ENCODE peak calls at places on chromosome 6, in four cellular contexts. One of them, this sample, is unnamed. For H3K27me3, the result is how much of the 10 kb centered on the place peaks cover.

GRCh38 chr6:109308018-109308492 is 74.2 kb downstream of the CD164 start:
- DNase-seq in endothelial cell of umbilical vein: no peak
- DNase-seq in right lobe of liver: peak
- DNase-seq in cardiac muscle cell: no peak
- DNase-seq in this sample: peak

GRCh38 chr6:3825331-3825831 is 23.8 kb upstream of the FAM50B start:
- DNase-seq in endothelial cell of umbilical vein: peak
- DNase-seq in right lobe of liver: peak
- DNase-seq in cardiac muscle cell: no peak
- DNase-seq in this sample: peak

GRCh38 chr6:143410859-143411270 is 39.6 kb downstream of the ADAT2 start:
- DNase-seq in endothelial cell of umbilical vein: peak
- DNase-seq in right lobe of liver: no peak
- DNase-seq in cardiac muscle cell: no peak
- DNase-seq in this sample: no peak

GRCh38 chr6:124990988-124991387 is 28.8 kb downstream of the RNF217 start:
- DNase-seq in endothelial cell of umbilical vein: no peak
- DNase-seq in right lobe of liver: no peak
- DNase-seq in cardiac muscle cell: no peak
- DNase-seq in this sample: no peak

GRCh38 chr6:131660195-131660594 is 23.1 kb downstream of the ENPP3 start:
- DNase-seq in endothelial cell of umbilical vein: peak
- DNase-seq in right lobe of liver: no peak
- DNase-seq in cardiac muscle cell: no peak
- DNase-seq in this sample: no peak

GRCh38 chr6:47787620-47788497 is 6.0 kb downstream of the OPN5 start:
- DNase-seq in endothelial cell of umbilical vein: peak
- DNase-seq in right lobe of liver: peak
- DNase-seq in cardiac muscle cell: peak
- DNase-seq in this sample: peak

GRCh38 chr6:159467473-159468041 is 225.5 kb downstream of the SOD2 start:
- DNase-seq in endothelial cell of umbilical vein: no peak
- DNase-seq in right lobe of liver: no peak
- DNase-seq in cardiac muscle cell: no peak
- DNase-seq in this sample: no peak

GRCh38 chr6:149128489-149129145 is 188.9 kb upstream of the TAB2 start:
- DNase-seq in endothelial cell of umbilical vein: peak
- DNase-seq in right lobe of liver: no peak
- DNase-seq in cardiac muscle cell: no peak
- DNase-seq in this sample: no peak

GRCh38 chr6:144007779-144008500 is at the start of gene PLAGL1:
- DNase-seq in endothelial cell of umbilical vein: peak
- DNase-seq in right lobe of liver: peak
- DNase-seq in cardiac muscle cell: peak
- DNase-seq in this sample: peak

GRCh38 chr6:73738367-73739028 is 42.5 kb downstream of the CD109 start:
- DNase-seq in endothelial cell of umbilical vein: peak
- DNase-seq in right lobe of liver: no peak
- DNase-seq in cardiac muscle cell: no peak
- DNase-seq in this sample: no peak

GRCh38 chr6:169724554-169725269 is 412 bp upstream of the PHF10 start:
- DNase-seq in endothelial cell of umbilical vein: no peak
- DNase-seq in right lobe of liver: peak
- DNase-seq in cardiac muscle cell: peak
- DNase-seq in this sample: peak

GRCh38 chr6:159788276-159788675 is 1.1 kb downstream of the TCP1 start:
- DNase-seq in endothelial cell of umbilical vein: no peak
- DNase-seq in right lobe of liver: no peak
- DNase-seq in cardiac muscle cell: no peak
- DNase-seq in this sample: no peak

GRCh38 chr6:10355115-10355702 is 59.7 kb downstream of the TFAP2A start:
- DNase-seq in endothelial cell of umbilical vein: no peak
- DNase-seq in right lobe of liver: no peak
- DNase-seq in cardiac muscle cell: no peak
- DNase-seq in this sample: no peak

GRCh38 chr6:75201901-75202672 is 3.8 kb downstream of the COL12A1 start:
- DNase-seq in endothelial cell of umbilical vein: peak
- DNase-seq in right lobe of liver: no peak
- DNase-seq in cardiac muscle cell: peak
- DNase-seq in this sample: peak

GRCh38 chr6:158672726-158673125 is 22.9 kb downstream of the SYTL3 start:
- DNase-seq in endothelial cell of umbilical vein: no peak
- DNase-seq in right lobe of liver: no peak
- DNase-seq in cardiac muscle cell: no peak
- DNase-seq in this sample: no peak

GRCh38 chr6:35360349-35361138 is 18.2 kb downstream of the PPARD start:
- DNase-seq in endothelial cell of umbilical vein: no peak
- DNase-seq in right lobe of liver: peak
- DNase-seq in cardiac muscle cell: no peak
- DNase-seq in this sample: peak

GRCh38 chr6:12075067-12075563 is 63.0 kb downstream of the HIVEP1 start:
- DNase-seq in endothelial cell of umbilical vein: peak
- DNase-seq in right lobe of liver: no peak
- DNase-seq in cardiac muscle cell: peak
- DNase-seq in this sample: no peak

GRCh38 chr6:157665172-157665571 is 157.9 kb upstream of the SNX9 start:
- DNase-seq in endothelial cell of umbilical vein: no peak
- DNase-seq in right lobe of liver: no peak
- DNase-seq in cardiac muscle cell: no peak
- DNase-seq in this sample: no peak

GRCh38 chr6:157811476-157812173 is 11.4 kb upstream of the SNX9 start:
- DNase-seq in endothelial cell of umbilical vein: peak
- DNase-seq in right lobe of liver: no peak
- DNase-seq in cardiac muscle cell: no peak
- DNase-seq in this sample: no peak

GRCh38 chr6:138421608-138422007 is 17.6 kb downstream of the HEBP2 start:
- DNase-seq in endothelial cell of umbilical vein: no peak
- DNase-seq in right lobe of liver: peak
- DNase-seq in cardiac muscle cell: no peak
- DNase-seq in this sample: no peak

GRCh38 chr6:42714098-42714761 is 8.2 kb downstream of the PRPH2 start:
- DNase-seq in endothelial cell of umbilical vein: peak
- DNase-seq in right lobe of liver: no peak
- DNase-seq in cardiac muscle cell: no peak
- DNase-seq in this sample: no peak

GRCh38 chr6:109202409-109203264 is 107.3 kb downstream of the CEP57L1 start:
- DNase-seq in endothelial cell of umbilical vein: no peak
- DNase-seq in right lobe of liver: no peak
- DNase-seq in cardiac muscle cell: no peak
- DNase-seq in this sample: no peak

GRCh38 chr6:145151624-145152023 is 583.7 kb downstream of the EPM2A start:
- DNase-seq in endothelial cell of umbilical vein: no peak
- DNase-seq in right lobe of liver: no peak
- DNase-seq in cardiac muscle cell: no peak
- DNase-seq in this sample: no peak

GRCh38 chr6:134245041-134245440 is 72.9 kb downstream of the SGK1 start:
- DNase-seq in endothelial cell of umbilical vein: no peak
- DNase-seq in right lobe of liver: no peak
- DNase-seq in cardiac muscle cell: no peak
- DNase-seq in this sample: no peak

GRCh38 chr6:170147056-170147787 is 143.7 kb downstream of the DLL1 start:
- DNase-seq in endothelial cell of umbilical vein: no peak
- DNase-seq in right lobe of liver: peak
- DNase-seq in cardiac muscle cell: no peak
- DNase-seq in this sample: peak

GRCh38 chr6:53725791-53726575 is 60.4 kb upstream of the KLHL31 start:
- DNase-seq in endothelial cell of umbilical vein: peak
- DNase-seq in right lobe of liver: peak
- DNase-seq in cardiac muscle cell: peak
- DNase-seq in this sample: peak

GRCh38 chr6:109373762-109374161 is 8.5 kb downstream of the CD164 start:
- DNase-seq in endothelial cell of umbilical vein: no peak
- DNase-seq in right lobe of liver: no peak
- DNase-seq in cardiac muscle cell: no peak
- DNase-seq in this sample: no peak

GRCh38 chr6:157551041-157551832 is 170.2 kb downstream of the ZDHHC14 start:
- DNase-seq in endothelial cell of umbilical vein: no peak
- DNase-seq in right lobe of liver: no peak
- DNase-seq in cardiac muscle cell: no peak
- DNase-seq in this sample: no peak

GRCh38 chr6:34476462-34476861 is 10.6 kb downstream of the PACSIN1 start:
- DNase-seq in endothelial cell of umbilical vein: no peak
- DNase-seq in right lobe of liver: no peak
- DNase-seq in cardiac muscle cell: no peak
- DNase-seq in this sample: no peak

GRCh38 chr6:24933868-24934401 is 1.8 kb downstream of the RIPOR2 start:
- DNase-seq in endothelial cell of umbilical vein: peak
- DNase-seq in right lobe of liver: no peak
- DNase-seq in cardiac muscle cell: peak
- DNase-seq in this sample: no peak

DNA sequence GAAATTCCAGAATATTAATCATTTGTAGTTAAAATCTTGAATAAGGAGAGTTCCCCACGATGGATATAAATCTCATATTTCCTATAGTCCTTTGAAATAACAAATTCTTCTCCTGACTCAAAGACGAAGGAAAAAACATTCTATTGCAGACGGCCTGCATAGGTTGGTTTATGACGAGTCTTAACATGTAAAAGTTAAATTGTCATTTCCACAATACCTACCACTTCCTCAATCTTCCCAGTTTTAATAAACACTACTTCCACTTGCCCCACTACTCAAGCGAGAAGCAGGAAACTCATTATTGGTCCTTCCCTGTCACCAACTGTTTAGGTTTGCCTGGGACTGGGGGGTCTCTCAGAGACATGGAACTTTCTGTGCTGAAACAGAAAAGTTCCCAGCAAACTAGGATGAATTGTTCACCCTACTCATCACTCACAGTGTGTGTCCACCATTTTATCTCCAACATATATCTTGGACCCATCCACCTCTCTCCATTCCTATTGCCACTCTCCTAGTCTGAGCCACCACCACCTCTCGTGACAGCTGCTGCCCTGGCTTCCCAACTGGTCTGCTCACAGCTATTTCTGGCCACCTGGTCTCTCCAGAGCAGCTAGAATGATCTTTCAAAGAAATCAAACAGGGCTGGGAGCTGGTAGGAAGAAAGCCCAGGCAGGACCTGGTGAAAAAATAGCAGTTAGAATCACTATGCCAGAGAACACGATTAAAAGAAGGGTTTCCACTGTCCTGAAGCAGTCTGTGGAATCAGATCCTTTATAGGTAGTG is 15.1 kb upstream of the ZSCAN9 start:
- DNase-seq in endothelial cell of umbilical vein: no peak
- DNase-seq in right lobe of liver: no peak
- DNase-seq in cardiac muscle cell: peak
- DNase-seq in this sample: no peak
- H3K27me3 ChIP-seq in endothelial cell of umbilical vein: half or more
- H3K27me3 ChIP-seq in right lobe of liver: half or more
- H3K27me3 ChIP-seq in cardiac muscle cell: half or more
- H3K27me3 ChIP-seq in this sample: half or more

GRCh38 chr6:137409378-137409777 is 84.8 kb downstream of the OLIG3 start:
- DNase-seq in endothelial cell of umbilical vein: no peak
- DNase-seq in right lobe of liver: no peak
- DNase-seq in cardiac muscle cell: no peak
- DNase-seq in this sample: no peak

GRCh38 chr6:137415127-137415833 is 78.9 kb downstream of the OLIG3 start:
- DNase-seq in endothelial cell of umbilical vein: peak
- DNase-seq in right lobe of liver: peak
- DNase-seq in cardiac muscle cell: peak
- DNase-seq in this sample: peak

GRCh38 chr6:137413482-137413881 is 80.7 kb downstream of the OLIG3 start:
- DNase-seq in endothelial cell of umbilical vein: no peak
- DNase-seq in right lobe of liver: no peak
- DNase-seq in cardiac muscle cell: peak
- DNase-seq in this sample: no peak

GRCh38 chr6:137414599-137414998 is 79.6 kb downstream of the OLIG3 start:
- DNase-seq in endothelial cell of umbilical vein: no peak
- DNase-seq in right lobe of liver: peak
- DNase-seq in cardiac muscle cell: peak
- DNase-seq in this sample: no peak

GRCh38 chr6:137412562-137412961 is 81.6 kb downstream of the OLIG3 start:
- DNase-seq in endothelial cell of umbilical vein: no peak
- DNase-seq in right lobe of liver: peak
- DNase-seq in cardiac muscle cell: no peak
- DNase-seq in this sample: no peak
- TF ChIP-seq CTCF in endothelial cell of umbilical vein: no peak
- TF ChIP-seq CTCF in right lobe of liver: no peak
- TF ChIP-seq CTCF in cardiac muscle cell: no peak
- TF ChIP-seq CTCF in this sample: no peak

GRCh38 chr6:17874753-17875152 is 112.7 kb downstream of the KIF13A start:
- DNase-seq in endothelial cell of umbilical vein: no peak
- DNase-seq in right lobe of liver: no peak
- DNase-seq in cardiac muscle cell: no peak
- DNase-seq in this sample: no peak

GRCh38 chr6:17879224-17879623 is 108.2 kb downstream of the KIF13A start:
- DNase-seq in endothelial cell of umbilical vein: no peak
- DNase-seq in right lobe of liver: no peak
- DNase-seq in cardiac muscle cell: no peak
- DNase-seq in this sample: no peak

GRCh38 chr6:17878734-17879133 is 108.7 kb downstream of the KIF13A start:
- DNase-seq in endothelial cell of umbilical vein: no peak
- DNase-seq in right lobe of liver: no peak
- DNase-seq in cardiac muscle cell: no peak
- DNase-seq in this sample: no peak

GRCh38 chr6:17877196-17877889 is 110.1 kb downstream of the KIF13A start:
- DNase-seq in endothelial cell of umbilical vein: no peak
- DNase-seq in right lobe of liver: no peak
- DNase-seq in cardiac muscle cell: no peak
- DNase-seq in this sample: no peak

GRCh38 chr6:17877890-17878440 is 109.5 kb downstream of the KIF13A start:
- DNase-seq in endothelial cell of umbilical vein: no peak
- DNase-seq in right lobe of liver: no peak
- DNase-seq in cardiac muscle cell: no peak
- DNase-seq in this sample: no peak
- H3K27ac ChIP-seq in endothelial cell of umbilical vein: no peak
- H3K27ac ChIP-seq in right lobe of liver: no peak
- H3K27ac ChIP-seq in cardiac muscle cell: no peak
- H3K27ac ChIP-seq in this sample: no peak

GRCh38 chr6:100455230-100456124 is 9.2 kb downstream of the SIM1 start:
- DNase-seq in endothelial cell of umbilical vein: no peak
- DNase-seq in right lobe of liver: no peak
- DNase-seq in cardiac muscle cell: no peak
- DNase-seq in this sample: no peak

GRCh38 chr6:100458841-100459154 is 5.9 kb downstream of the SIM1 start:
- DNase-seq in endothelial cell of umbilical vein: no peak
- DNase-seq in right lobe of liver: no peak
- DNase-seq in cardiac muscle cell: no peak
- DNase-seq in this sample: no peak

GRCh38 chr6:100457251-100457990 is 7.3 kb downstream of the SIM1 start:
- DNase-seq in endothelial cell of umbilical vein: no peak
- DNase-seq in right lobe of liver: no peak
- DNase-seq in cardiac muscle cell: no peak
- DNase-seq in this sample: no peak

GRCh38 chr6:100456178-100456880 is 8.4 kb downstream of the SIM1 start:
- DNase-seq in endothelial cell of umbilical vein: peak
- DNase-seq in right lobe of liver: no peak
- DNase-seq in cardiac muscle cell: no peak
- DNase-seq in this sample: no peak

DNA sequence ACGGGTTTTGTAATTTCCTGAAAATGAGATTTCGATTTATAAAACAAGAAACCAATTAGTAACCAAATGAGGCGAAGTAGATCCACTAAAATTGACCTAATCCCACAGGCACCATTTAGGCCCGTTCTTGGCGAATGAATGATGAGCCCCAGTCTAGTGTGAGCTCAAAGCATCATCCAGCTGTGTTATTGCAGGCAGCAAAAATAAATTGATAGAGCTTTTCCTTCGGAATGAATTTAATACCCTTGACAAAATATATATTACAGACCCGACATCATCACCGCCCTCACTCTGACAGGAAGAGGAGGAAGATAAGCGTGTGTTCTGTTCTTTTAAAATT is 7.9 kb downstream of the SIM1 start:
- DNase-seq in endothelial cell of umbilical vein: no peak
- DNase-seq in right lobe of liver: no peak
- DNase-seq in cardiac muscle cell: no peak
- DNase-seq in this sample: no peak
- H3K27me3 ChIP-seq in endothelial cell of umbilical vein: half or more
- H3K27me3 ChIP-seq in right lobe of liver: half or more
- H3K27me3 ChIP-seq in cardiac muscle cell: half or more
- H3K27me3 ChIP-seq in this sample: half or more

This sample was measured in lower lobe of right lung.